ENCODE peak calls at places on chromosomes 5 and 9, in four cellular contexts. P, L, B and V are unnamed samples.

GRCh38 chr9:125521462-125522327 is 185.3 kb downstream of the MAPKAP1 start:
- ATAC-seq in P (peak; percentile 99), L (peak; percentile 94), B (peak; percentile 98), V (peak; percentile 90)

GRCh38 chr9:34454571-34455065 is 3.8 kb downstream of the FAM219A start:
- ATAC-seq in P (peak; percentile 69), L (peak; percentile 10), B (peak; percentile 70), V (peak; percentile 29)

GRCh38 chr9:128412120-128412790 is 8.4 kb upstream of the CERCAM start:
- ATAC-seq in P (peak; percentile 44), L (peak; percentile 30), B (peak; percentile 36), V (peak; percentile 29)

GRCh38 chr9:83471223-83471622 is 67.0 kb downstream of the FRMD3 start:
- ATAC-seq in P (no peak), L (no peak), B (no peak), V (no peak)

GRCh38 chr9:2023042-2023441 is 7.9 kb downstream of the SMARCA2 start:
- ATAC-seq in P (no peak), L (no peak), B (no peak), V (no peak)

GRCh38 chr9:127505396-127506116 is 54.2 kb downstream of the LRSAM1 start:
- ATAC-seq in P (peak; percentile 44), L (peak; percentile 53), B (no peak), V (peak; percentile 17)

GRCh38 chr5:142512680-142513042 is 173.2 kb downstream of the FGF1 start:
- ATAC-seq in P (no peak), L (peak; percentile 81), B (no peak), V (no peak)

GRCh38 chr5:76582252-76583162 is 40.7 kb downstream of the F2RL2 start:
- ATAC-seq in P (peak; percentile 95), L (peak; percentile 38), B (peak; percentile 90), V (no peak)

GRCh38 chr9:3578786-3579185 is 53.0 kb upstream of the RFX3 start:
- ATAC-seq in P (peak; percentile 97), L (peak; percentile 61), B (peak; percentile 88), V (peak; percentile 54)

GRCh38 chr9:132412089-132412488 is 2.1 kb downstream of the CFAP77 start:
- ATAC-seq in P (peak; percentile 49), L (peak; percentile 21), B (peak; percentile 42), V (no peak)

GRCh38 chr9:112224401-112225289 is 49.5 kb upstream of the SUSD1 start:
- ATAC-seq in P (peak; percentile 97), L (peak; percentile 70), B (peak; percentile 63), V (peak; percentile 71)

GRCh38 chr5:97452646-97453045 is 269.6 kb upstream of the RIOK2 start:
- ATAC-seq in P (no peak), L (no peak), B (no peak), V (no peak)

GRCh38 chr9:70130266-70130665 is 86.6 kb downstream of the MAMDC2 start:
- ATAC-seq in P (no peak), L (no peak), B (no peak), V (no peak)

GRCh38 chr9:136376457-136376856 is 3.0 kb upstream of the CARD9 start:
- ATAC-seq in P (no peak), L (no peak), B (no peak), V (no peak)

GRCh38 chr9:135533674-135534073 is 12.3 kb upstream of the OBP2A start:
- ATAC-seq in P (no peak), L (no peak), B (no peak), V (no peak)

GRCh38 chr5:33639478-33639877 is 198.7 kb downstream of the TARS1 start:
- ATAC-seq in P (no peak), L (no peak), B (no peak), V (no peak)

GRCh38 chr5:10741661-10742060 is 19.4 kb downstream of the DAP start:
- ATAC-seq in P (no peak), L (peak; percentile 50), B (no peak), V (no peak)

GRCh38 chr9:37965116-37965515 is 61.2 kb upstream of the SLC25A51 start:
- ATAC-seq in P (no peak), L (no peak), B (no peak), V (no peak)